ENCODE peak calls at places on chromosomes 12 and 14, in seven cellular contexts. A is IMR-90; V is hepatocyte; G is effector memory CD4-positive, alpha-beta T cell; X is NT2/D1; C is naive thymus-derived CD4-positive, alpha-beta T cell; Z is mesendoderm. J is an unnamed sample.

GRCh38 chr12:109170335-109170734 is 53.9 kb downstream of the ACACB start:
- DNase-seq in X (no peak), C (no peak), V (no peak), Z (no peak), A (no peak), G (no peak), J (no peak)

GRCh38 chr14:52950410-52950897 is 396 bp downstream of the FERMT2 start:
- DNase-seq in V (peak; percentile 63), A (peak; percentile 29), Z (peak; percentile 60), G (no peak), X (no peak), C (peak; percentile 26), J (peak; percentile 75)

GRCh38 chr14:39175445-39176262 is 600 bp downstream of the PNN start:
- DNase-seq in C (peak; percentile 54), Z (peak; percentile 67), G (no peak), A (peak; percentile 21), V (peak; percentile 58), X (no peak), J (peak; percentile 56)

GRCh38 chr14:83101855-83102254 is 1568.2 kb upstream of the SEL1L start:
- DNase-seq in A (peak; percentile 84), Z (no peak), G (no peak), X (no peak), C (no peak), V (no peak), J (no peak)

GRCh38 chr12:29255061-29255460 is 106.0 kb downstream of the FAR2 start:
- DNase-seq in A (no peak), V (no peak), G (no peak), C (no peak), Z (no peak), X (no peak), J (no peak)

GRCh38 chr12:93127582-93128331 is 198.7 kb upstream of the EEA1 start:
- DNase-seq in C (no peak), V (peak; percentile 88), G (no peak), Z (peak; percentile 67), A (peak; percentile 92), X (no peak), J (peak; percentile 53)

GRCh38 chr12:19998968-19999792 is 369.2 kb upstream of the PDE3A start:
- DNase-seq in Z (no peak), G (no peak), V (no peak), C (no peak), A (no peak), X (no peak), J (no peak)

GRCh38 chr14:79186523-79186922 is 1016.4 kb downstream of the NRXN3 start:
- DNase-seq in C (no peak), A (peak; percentile 54), Z (peak; percentile 36), G (no peak), X (no peak), V (no peak), J (no peak)

GRCh38 chr14:65432361-65432948 is 19.9 kb downstream of the FUT8 start:
- DNase-seq in V (no peak), G (no peak), C (no peak), Z (peak; percentile 36), X (no peak), A (no peak), J (no peak)

GRCh38 chr12:100398307-100398706 is 41.4 kb downstream of the SLC17A8 start:
- DNase-seq in Z (no peak), X (no peak), A (no peak), V (peak; percentile 18), C (no peak), G (no peak), J (no peak)

GRCh38 chr14:59325906-59326305 is 137.4 kb downstream of the DAAM1 start:
- DNase-seq in X (no peak), C (no peak), V (no peak), G (no peak), Z (no peak), A (peak; percentile 84), J (no peak)

GRCh38 chr14:100673085-100673806 is 53.4 kb upstream of the DLK1 start:
- DNase-seq in G (no peak), A (no peak), C (no peak), Z (peak; percentile 93), X (no peak), V (peak; percentile 86), J (no peak)

GRCh38 chr12:12590961-12591360 is 20.7 kb upstream of the CREBL2 start:
- DNase-seq in G (no peak), C (no peak), Z (no peak), X (no peak), V (no peak), A (no peak), J (no peak)

GRCh38 chr14:71242237-71242748 is 335.0 kb downstream of the PCNX1 start:
- DNase-seq in Z (peak; percentile 11), G (no peak), A (peak; percentile 78), X (no peak), C (no peak), V (peak; percentile 51), J (no peak)

GRCh38 chr12:116818948-116819832 is 62.1 kb downstream of the HRK start:
- DNase-seq in A (peak; percentile 92), V (peak; percentile 97), Z (peak; percentile 97), G (peak; percentile 89), X (peak; percentile 86), C (peak; percentile 90), J (peak; percentile 93)

GRCh38 chr12:34377243-34378035 is 355.1 kb downstream of the ALG10 start:
- DNase-seq in A (no peak), C (no peak), X (no peak), V (no peak), Z (no peak), G (no peak), J (no peak)

GRCh38 chr14:94102768-94103482 is 7.6 kb upstream of the IFI27 start:
- DNase-seq in X (no peak), G (no peak), Z (no peak), A (no peak), V (peak; percentile 40), C (no peak), J (no peak)

GRCh38 chr12:54126696-54127537 is 61.9 kb downstream of the SMUG1 start:
- DNase-seq in A (no peak), Z (peak; percentile 30), V (peak; percentile 62), X (no peak), G (no peak), C (no peak), J (peak; percentile 77)

GRCh38 chr14:74571901-74572828 is 39.9 kb downstream of the LTBP2 start:
- DNase-seq in C (no peak), Z (no peak), A (peak; percentile 100), G (no peak), V (peak; percentile 57), X (no peak), J (peak; percentile 43)

GRCh38 chr12:79689477-79690155 is 1.1 kb downstream of the PAWR start:
- DNase-seq in X (no peak), G (no peak), Z (peak; percentile 83), A (peak; percentile 55), V (peak; percentile 65), C (peak; percentile 33), J (peak; percentile 64)

GRCh38 chr14:70660967-70661871 is 19.5 kb downstream of the TTC9 start:
- DNase-seq in G (no peak), V (no peak), C (peak; percentile 31), Z (no peak), A (no peak), X (no peak), J (peak; percentile 27)

GRCh38 chr14:54728700-54729527 is 162.0 kb downstream of the SAMD4A start:
- DNase-seq in A (peak; percentile 49), X (no peak), G (no peak), C (no peak), V (no peak), Z (peak; percentile 11), J (no peak)

GRCh38 chr14:79491161-79491560 is 720.1 kb downstream of the DIO2 start:
- DNase-seq in X (no peak), A (no peak), Z (no peak), V (no peak), C (no peak), G (no peak), J (no peak)

GRCh38 chr12:103757248-103757647 is 83.8 kb downstream of the NT5DC3 start:
- DNase-seq in C (no peak), X (no peak), Z (no peak), A (no peak), V (no peak), G (no peak), J (no peak)

GRCh38 chr14:69066396-69067171 is 86.3 kb downstream of the DCAF5 start:
- DNase-seq in X (no peak), V (no peak), G (no peak), C (no peak), A (no peak), Z (no peak), J (no peak)
- H3K4me1 ChIP-seq in X (no peaks in the 10 kb centered on the region), V (no peaks in the 10 kb centered on the region), G (no peaks in the 10 kb centered on the region), C (no peaks in the 10 kb centered on the region), A (peaks cover 9% of the 10 kb centered on the region), Z (no peaks in the 10 kb centered on the region), J (no peaks in the 10 kb centered on the region)

GRCh38 chr12:53049582-53050318 is at the start of gene TNS2:
- DNase-seq in A (peak; percentile 40), C (no peak), X (no peak), G (no peak), Z (peak; percentile 93), V (peak; percentile 75), J (no peak)
- H3K4me1 ChIP-seq in A (peaks cover 56% of the 10 kb centered on the region), C (peaks cover 16% of the 10 kb centered on the region), X (peaks cover 53% of the 10 kb centered on the region), G (peaks cover 10% of the 10 kb centered on the region), Z (peaks cover 42% of the 10 kb centered on the region), V (peaks cover 71% of the 10 kb centered on the region), J (peaks cover 51% of the 10 kb centered on the region)

DNA sequence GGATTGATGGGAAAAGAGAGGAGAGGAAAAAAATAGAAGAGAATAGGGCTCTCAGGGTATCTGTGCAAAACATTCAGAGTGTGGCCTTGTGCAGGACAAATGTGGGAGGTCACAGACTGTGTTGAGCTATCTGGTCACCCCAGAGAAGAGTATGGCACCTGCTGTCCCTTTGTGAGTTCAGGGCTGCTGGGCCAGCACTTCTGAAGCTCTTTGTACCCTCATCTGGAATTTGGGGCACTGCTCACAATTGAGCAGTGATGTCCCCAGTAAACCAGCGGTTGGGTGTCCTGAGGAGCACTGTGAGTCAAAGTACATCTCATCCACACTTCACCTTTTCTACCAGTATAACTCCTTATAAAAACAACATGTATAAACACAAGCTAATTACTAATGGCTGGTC is 2.6 kb upstream of the KRT81 start:
- DNase-seq in A (no peak), X (no peak), Z (no peak), G (no peak), V (no peak), C (no peak), J (no peak)
- H3K4me1 ChIP-seq in A (no peaks in the 10 kb centered on the region), X (no peaks in the 10 kb centered on the region), Z (no peaks in the 10 kb centered on the region), G (no peaks in the 10 kb centered on the region), V (no peaks in the 10 kb centered on the region), C (no peaks in the 10 kb centered on the region), J (no peaks in the 10 kb centered on the region)

GRCh38 chr12:14416658-14417057 is 51.2 kb downstream of the ATF7IP start:
- DNase-seq in A (peak; percentile 93), G (no peak), Z (peak; percentile 86), C (no peak), V (peak; percentile 46), X (no peak), J (peak; percentile 90)
- H3K4me1 ChIP-seq in A (peaks cover 2% of the 10 kb centered on the region), G (peaks cover 19% of the 10 kb centered on the region), Z (peaks cover 4% of the 10 kb centered on the region), C (peaks cover 56% of the 10 kb centered on the region), V (no peaks in the 10 kb centered on the region), X (no peaks in the 10 kb centered on the region), J (peaks cover 50% of the 10 kb centered on the region)

DNA sequence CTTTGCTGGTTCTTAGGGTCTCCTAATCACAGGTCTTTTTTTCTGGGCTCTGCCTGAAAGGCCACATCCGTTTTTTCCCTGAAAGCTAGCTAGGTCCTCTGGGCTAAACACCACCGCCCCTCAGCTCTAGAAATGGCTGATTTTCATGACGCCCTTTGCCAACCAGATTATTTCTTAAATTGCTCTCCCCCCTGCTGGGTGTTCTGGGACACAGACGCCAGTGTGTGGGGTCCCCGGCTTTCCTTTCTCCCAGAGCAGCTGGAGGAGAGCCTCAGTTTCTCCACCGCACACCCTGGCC is 45.3 kb upstream of the ATP23 start:
- DNase-seq in G (no peak), X (no peak), A (no peak), C (no peak), V (no peak), Z (no peak), J (peak; percentile 83)
- H3K4me1 ChIP-seq in G (peaks cover 57% of the 10 kb centered on the region), X (peaks cover 15% of the 10 kb centered on the region), A (peaks cover 55% of the 10 kb centered on the region), C (peaks cover 34% of the 10 kb centered on the region), V (peaks cover 73% of the 10 kb centered on the region), Z (peaks cover 4% of the 10 kb centered on the region), J (peaks cover 78% of the 10 kb centered on the region)

GRCh38 chr14:38129705-38130104 is 78.0 kb upstream of the SSTR1 start:
- DNase-seq in A (no peak), Z (no peak), V (no peak), X (no peak), C (peak; percentile 23), G (no peak), J (no peak)
- H3K4me1 ChIP-seq in A (peaks cover 3% of the 10 kb centered on the region), Z (peaks cover 9% of the 10 kb centered on the region), V (no peaks in the 10 kb centered on the region), X (no peaks in the 10 kb centered on the region), C (peaks cover 4% of the 10 kb centered on the region), G (peaks cover 3% of the 10 kb centered on the region), J (peaks cover 14% of the 10 kb centered on the region)